ENCODE peak calls at places on chromosomes 11 and 22, in four cellular contexts. L is cardiac fibroblast, T is lung, U is mesothelial cell of epicardium. J is an unnamed sample.

GRCh38 chr11:10109836-10110235 is 184.2 kb downstream of the SBF2 start:
- DNase-seq in T (no peak), U (no peak), L (peak; percentile 93), J (peak; percentile 31)

GRCh38 chr22:41833369-41834004 is 582 bp downstream of the SREBF2 start:
- DNase-seq in U (peak; percentile 63), T (peak; percentile 47), L (no peak), J (no peak)

GRCh38 chr22:45645526-45646414 is 25.9 kb upstream of the ATXN10 start:
- DNase-seq in U (peak; percentile 92), T (peak; percentile 76), L (peak; percentile 62), J (peak; percentile 20)

GRCh38 chr22:43563571-43563970 is 151.8 kb downstream of the MPPED1 start:
- DNase-seq in L (no peak), U (no peak), T (no peak), J (no peak)

GRCh38 chr11:7638710-7639642 is 34.3 kb downstream of the CYB5R2 start:
- DNase-seq in L (peak; percentile 43), T (no peak), U (no peak), J (no peak)

GRCh38 chr11:34651551-34651950 is 30.7 kb downstream of the EHF start:
- DNase-seq in U (no peak), L (peak; percentile 46), T (no peak), J (no peak)

GRCh38 chr11:7844521-7844920 is 47.8 kb upstream of the OR5P2 start:
- DNase-seq in U (no peak), T (no peak), L (no peak), J (no peak)

GRCh38 chr11:129846508-129847335 is 31.1 kb downstream of the TMEM45B start:
- DNase-seq in L (peak; percentile 84), U (no peak), T (no peak), J (peak; percentile 96)

GRCh38 chr22:49553076-49553475 is 274.6 kb downstream of the BRD1 start:
- DNase-seq in T (no peak), U (no peak), L (no peak), J (no peak)

GRCh38 chr11:118434553-118435232 is 1.6 kb upstream of the KMT2A start:
- DNase-seq in T (peak; percentile 29), L (peak; percentile 37), U (peak; percentile 67), J (no peak)

GRCh38 chr11:118435893-118436624 is at the start of gene KMT2A:
- DNase-seq in T (peak; percentile 97), U (peak; percentile 99), L (peak; percentile 99), J (peak; percentile 97)

GRCh38 chr11:118434123-118434552 is 2.2 kb upstream of the KMT2A start:
- DNase-seq in T (no peak), U (no peak), L (peak; percentile 52), J (peak; percentile 33)

GRCh38 chr11:118436639-118437045 is 350 bp downstream of the KMT2A start:
- DNase-seq in U (peak; percentile 64), T (no peak), L (no peak), J (no peak)

GRCh38 chr11:118435233-118435892 is 929 bp upstream of the KMT2A start:
- DNase-seq in L (peak; percentile 39), T (peak; percentile 44), U (peak; percentile 69), J (no peak)
- TF ChIP-seq CTCF in L (no peak), T (no peak), U (no peak), J (no peak)

DNA sequence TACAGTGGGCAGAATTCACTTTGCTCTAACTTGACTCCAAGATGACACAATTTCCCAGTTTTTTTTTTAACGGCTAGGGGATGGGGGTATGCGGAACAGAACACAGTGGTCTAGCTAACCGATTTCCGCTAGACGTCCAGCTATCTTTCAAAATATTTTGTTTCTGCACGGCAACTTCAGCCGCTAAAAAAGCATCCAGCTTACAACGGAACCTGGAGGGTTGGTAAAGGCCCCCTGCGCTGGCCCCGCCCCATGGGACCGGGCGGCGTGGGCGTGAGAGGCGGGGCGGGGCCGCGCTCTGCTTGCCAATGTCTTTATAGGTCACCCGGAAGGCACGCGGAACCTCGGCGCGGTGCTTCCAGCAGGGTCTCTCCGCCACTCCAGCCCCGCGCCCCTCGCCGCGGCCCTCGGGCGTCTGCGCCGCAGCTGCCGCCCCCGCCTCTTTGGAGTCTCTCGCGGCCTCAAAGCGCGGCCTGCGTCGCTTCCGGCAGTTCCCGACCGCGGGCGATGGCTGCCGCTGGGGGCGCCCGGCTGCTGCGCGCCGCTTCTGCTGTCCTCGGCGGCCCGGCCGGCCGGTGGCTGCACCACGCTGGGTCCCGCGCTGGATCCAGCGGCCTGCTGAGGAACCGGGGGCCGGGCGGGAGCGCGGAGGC is at the start of gene FDX1:
- DNase-seq in U (peak; percentile 90), L (peak; percentile 88), T (peak; percentile 82), J (peak; percentile 60)
- TF ChIP-seq CTCF in U (peak; percentile 46), L (peak; percentile 11), T (peak; percentile 28), J (peak; percentile 81)

DNA sequence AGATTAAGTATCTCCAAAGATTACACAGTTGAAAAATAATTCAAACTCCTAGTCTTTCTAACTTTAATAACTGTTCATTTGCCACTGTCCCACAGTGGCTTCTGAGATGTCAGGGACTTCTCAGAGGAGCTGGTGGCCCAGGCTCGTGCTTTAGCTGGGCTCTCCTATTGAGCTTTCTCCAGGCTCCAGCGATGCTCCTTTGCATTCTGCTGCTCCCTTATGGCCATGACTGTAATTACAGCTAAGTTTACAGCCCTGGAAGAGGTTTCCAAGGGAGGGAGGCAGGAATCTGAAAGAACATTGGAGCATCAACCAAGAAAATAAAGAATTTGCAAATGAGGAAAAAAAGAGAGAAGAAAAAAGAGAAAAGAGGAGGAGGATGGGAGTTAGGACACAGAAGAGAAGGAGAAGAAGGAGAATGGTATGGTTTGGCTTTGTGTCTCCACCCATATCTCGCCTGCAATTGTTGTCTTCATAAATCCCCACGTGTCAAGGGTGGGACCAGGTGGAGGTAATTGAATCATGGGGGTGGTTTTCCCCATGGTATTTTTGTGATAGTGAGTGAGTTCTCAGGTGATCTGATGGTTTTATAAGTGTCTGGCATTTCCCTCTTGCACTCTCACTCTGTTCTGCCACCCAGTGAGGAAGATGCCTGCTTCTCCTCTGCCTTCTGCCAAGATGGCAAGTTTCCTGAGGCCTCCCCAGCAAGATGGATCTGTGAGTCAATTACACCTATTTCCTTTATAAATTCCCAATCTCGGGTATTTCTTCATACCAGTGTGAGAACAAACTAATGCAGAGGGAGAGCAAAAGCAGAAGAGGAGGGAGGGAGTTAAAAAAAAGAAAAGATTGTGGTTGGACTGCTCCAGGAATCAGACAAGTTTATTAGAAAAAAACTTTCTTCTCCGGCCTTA is 857.0 kb downstream of the KCNA4 start:
- DNase-seq in L (peak; percentile 82), T (peak; percentile 31), U (peak; percentile 44), J (peak; percentile 72)
- TF ChIP-seq CTCF in L (peak; percentile 78), T (no peak), U (peak; percentile 49), J (peak; percentile 89)

DNA sequence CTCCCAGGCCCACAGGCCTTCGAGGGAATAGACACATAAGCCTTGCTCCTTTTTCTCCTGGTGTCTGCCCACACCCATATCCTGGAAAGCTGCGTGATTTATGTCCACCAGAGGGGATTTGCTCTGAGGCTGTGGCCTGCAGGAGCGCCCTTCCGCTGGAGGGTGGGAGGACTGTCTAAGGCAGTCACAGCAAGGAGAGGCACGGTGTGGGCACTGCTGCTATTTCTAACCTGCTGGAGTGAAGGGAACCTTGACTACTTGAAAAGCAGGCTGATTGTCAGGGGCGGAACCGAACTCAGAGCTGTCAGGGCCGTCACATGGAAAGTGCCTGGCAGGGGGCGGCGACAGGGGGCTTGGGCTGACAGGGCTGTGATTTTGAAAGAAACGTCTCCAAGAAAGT is 3.7 kb downstream of the UPB1 start:
- DNase-seq in T (no peak), U (no peak), L (no peak), J (no peak)
- TF ChIP-seq CTCF in T (no peak), U (no peak), L (no peak), J (no peak)

DNA sequence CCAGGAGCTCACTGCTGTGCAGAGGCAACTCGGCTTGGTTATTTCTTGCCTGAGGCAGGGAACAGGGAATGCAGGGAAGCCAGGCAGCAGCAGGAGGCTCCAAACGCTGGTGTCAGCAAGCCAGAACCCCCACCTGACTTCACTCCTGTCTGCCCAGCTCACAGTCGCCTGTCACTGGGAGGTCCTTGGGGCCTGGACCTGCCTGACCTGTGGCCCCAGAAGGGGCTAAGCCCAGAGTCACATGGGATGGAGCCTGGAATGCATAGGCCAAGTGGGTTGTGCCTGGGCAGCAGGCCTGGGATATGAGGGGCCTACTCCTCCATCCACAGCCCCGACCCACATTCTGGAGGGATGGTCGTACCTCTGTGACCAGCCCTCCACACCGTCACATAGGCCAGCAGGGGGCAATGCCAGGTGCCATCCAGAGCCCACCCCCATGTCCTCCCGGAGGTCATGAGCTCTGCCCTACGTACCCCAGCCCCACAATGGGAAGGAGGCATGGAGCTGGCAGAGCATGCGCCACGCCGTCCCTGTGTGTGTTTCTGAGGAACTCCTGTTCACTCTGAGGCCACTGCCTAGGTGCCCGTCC is 5.2 kb downstream of the RASSF7 start:
- DNase-seq in U (no peak), L (no peak), T (no peak), J (peak; percentile 27)
- TF ChIP-seq CTCF in U (no peak), L (peak; percentile 18), T (no peak), J (peak; percentile 25)

GRCh38 chr22:21818487-21819182 is 48.8 kb downstream of the MAPK1 start:
- DNase-seq in T (no peak), L (no peak), U (no peak), J (no peak)
- TF ChIP-seq CTCF in T (no peak), L (no peak), U (no peak), J (no peak)

GRCh38 chr11:70643642-70644041 is 245.3 kb downstream of the CTTN start:
- DNase-seq in T (no peak), U (no peak), L (no peak), J (no peak)
- TF ChIP-seq CTCF in T (no peak), U (no peak), L (no peak), J (no peak)

DNA sequence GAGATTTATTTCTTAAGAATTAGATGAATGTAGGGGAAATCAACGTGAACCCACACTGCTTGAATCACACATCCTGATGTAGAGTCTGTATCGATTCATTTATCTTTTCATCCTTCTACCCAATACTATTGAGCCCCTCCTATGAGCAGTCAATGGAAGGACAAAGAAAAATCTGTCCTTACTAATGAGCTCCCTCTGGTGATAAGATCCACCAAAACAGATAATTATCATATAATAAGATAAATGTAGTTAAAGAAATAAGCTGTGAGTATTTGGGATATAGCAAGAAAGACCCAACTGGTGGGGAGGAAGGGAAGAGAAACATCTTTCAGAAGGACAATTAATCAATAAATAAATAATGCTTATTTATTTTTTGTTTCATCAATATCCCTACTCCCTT is 385.1 kb upstream of the CCDC90B start:
- DNase-seq in T (no peak), L (no peak), U (no peak), J (peak; percentile 22)
- TF ChIP-seq CTCF in T (no peak), L (no peak), U (no peak), J (peak; percentile 60)

J was measured in HFFc6.